ENCODE peak calls at places on chromosomes 6 and 20, in four cellular contexts. V is hepatocyte, C is MM.1S, M is OCI-LY7. D is an unnamed sample.

GRCh38 chr6:32622545-32623401 is 14.4 kb upstream of the HLA-DQA1 start:
- DNase-seq in V (peak; percentile 68), C (peak; percentile 86), M (peak; percentile 85), D (peak; percentile 87)

GRCh38 chr6:3697609-3698008 is 53.9 kb downstream of the PXDC1 start:
- DNase-seq in V (peak; percentile 26), C (no peak), M (no peak), D (no peak)

GRCh38 chr6:163529605-163530004 is 115.1 kb downstream of the QKI start:
- DNase-seq in V (peak; percentile 8), C (no peak), M (no peak), D (no peak)

GRCh38 chr6:25801423-25801822 is 30.4 kb downstream of the SLC17A1 start:
- DNase-seq in V (no peak), C (no peak), M (no peak), D (no peak)

GRCh38 chr6:144749263-144749662 is 464.1 kb downstream of the UTRN start:
- DNase-seq in V (no peak), C (no peak), M (no peak), D (no peak)

GRCh38 chr20:50567860-50568548 is 57.8 kb downstream of the PTPN1 start:
- DNase-seq in V (no peak), C (no peak), M (no peak), D (no peak)

GRCh38 chr6:144055121-144055931 is 40.0 kb downstream of the SF3B5 start:
- DNase-seq in V (no peak), C (peak; percentile 42), M (no peak), D (no peak)

GRCh38 chr6:36136551-36136950 is 6.2 kb downstream of the MAPK13 start:
- DNase-seq in V (no peak), C (no peak), M (no peak), D (no peak)

GRCh38 chr6:126600258-126600916 is 260.5 kb downstream of the CENPW start:
- DNase-seq in V (no peak), C (no peak), M (no peak), D (no peak)

GRCh38 chr6:107815846-107816245 is 8.3 kb downstream of the SCML4 start:
- DNase-seq in V (no peak), C (no peak), M (no peak), D (no peak)

GRCh38 chr6:26273673-26274595 is 91.1 kb upstream of the BTN3A2 start:
- DNase-seq in V (no peak), C (peak; percentile 78), M (peak; percentile 86), D (no peak)

GRCh38 chr20:13416531-13416930 is 195.5 kb downstream of the ISM1 start:
- DNase-seq in V (no peak), C (no peak), M (no peak), D (no peak)

GRCh38 chr20:62050166-62051120 is 15.2 kb downstream of the TAF4 start:
- DNase-seq in V (no peak), C (no peak), M (no peak), D (no peak)

GRCh38 chr6:3542032-3542640 is 85.3 kb upstream of the SLC22A23 start:
- DNase-seq in V (no peak), C (no peak), M (no peak), D (no peak)

GRCh38 chr20:52457826-52458225 is 266.2 kb upstream of the ZFP64 start:
- DNase-seq in V (peak; percentile 32), C (no peak), M (no peak), D (no peak)

GRCh38 chr20:59402697-59403096 is 102.3 kb downstream of the EDN3 start:
- DNase-seq in V (peak; percentile 54), C (no peak), M (no peak), D (no peak)

GRCh38 chr20:41483553-41483930 is 116.9 kb upstream of the EMILIN3 start:
- DNase-seq in V (no peak), C (no peak), M (no peak), D (no peak)

GRCh38 chr6:153503810-153504209 is 372.7 kb upstream of the RGS17 start:
- DNase-seq in V (no peak), C (no peak), M (peak; percentile 12), D (peak; percentile 51)

GRCh38 chr6:111291860-111292259 is 191.2 kb downstream of the REV3L start:
- DNase-seq in V (no peak), C (no peak), M (no peak), D (no peak)

GRCh38 chr6:157172830-157173536 is 150.3 kb downstream of the TMEM242 start:
- DNase-seq in V (no peak), C (no peak), M (no peak), D (no peak)

GRCh38 chr20:57568088-57568896 is 7.4 kb downstream of the PCK1 start:
- DNase-seq in V (no peak), C (no peak), M (no peak), D (no peak)

GRCh38 chr6:81770395-81770794 is 17.9 kb upstream of the TENT5A start:
- DNase-seq in V (no peak), C (no peak), M (no peak), D (no peak)

GRCh38 chr20:23662276-23662870 is 24.6 kb upstream of the CST3 start:
- DNase-seq in V (no peak), C (no peak), M (no peak), D (no peak)

GRCh38 chr6:157576621-157577390 is 195.8 kb downstream of the ZDHHC14 start:
- DNase-seq in V (no peak), C (no peak), M (no peak), D (no peak)

GRCh38 chr6:92687278-92687677 is 732.1 kb downstream of the EPHA7 start:
- DNase-seq in V (no peak), C (peak; percentile 12), M (peak; percentile 49), D (no peak)

GRCh38 chr6:7048859-7049258 is 58.9 kb upstream of the RREB1 start:
- DNase-seq in V (no peak), C (no peak), M (no peak), D (no peak)

GRCh38 chr20:51431321-51431720 is 111.2 kb downstream of the NFATC2 start:
- DNase-seq in V (no peak), C (no peak), M (no peak), D (no peak)

GRCh38 chr6:17497701-17498100 is 102.4 kb upstream of the FAM8A1 start:
- DNase-seq in V (no peak), C (no peak), M (no peak), D (no peak)

GRCh38 chr20:59151820-59152219 is 11.8 kb upstream of the ZNF831 start:
- DNase-seq in V (no peak), C (no peak), M (no peak), D (no peak)

GRCh38 chr6:87277123-87277522 is 45.3 kb upstream of the SMIM8 start:
- DNase-seq in V (no peak), C (no peak), M (peak; percentile 37), D (no peak)

DNA sequence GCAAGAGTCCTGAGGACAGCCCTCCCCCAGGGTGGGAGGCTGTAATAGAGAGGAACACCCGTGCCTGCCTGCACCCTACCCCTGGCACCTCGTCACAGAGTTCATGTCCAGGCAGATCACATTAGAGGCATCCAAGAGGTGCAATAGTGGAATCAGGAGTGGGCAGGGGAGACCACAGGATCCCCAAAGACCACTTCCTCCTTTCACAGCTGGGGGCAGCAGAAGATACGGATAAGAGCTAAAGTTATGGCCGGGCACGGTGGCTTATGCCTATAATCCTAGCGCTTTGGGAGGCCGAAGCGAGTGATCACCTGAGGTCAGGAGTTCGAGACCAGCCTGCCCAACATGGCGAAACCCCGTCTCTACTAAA is 1.5 kb upstream of the CAPN11 start:
- DNase-seq in V (no peak), C (no peak), M (no peak), D (no peak)
- TF ChIP-seq CTCF in V (no peak), C (no peak), M (no peak), D (no peak)

DNA sequence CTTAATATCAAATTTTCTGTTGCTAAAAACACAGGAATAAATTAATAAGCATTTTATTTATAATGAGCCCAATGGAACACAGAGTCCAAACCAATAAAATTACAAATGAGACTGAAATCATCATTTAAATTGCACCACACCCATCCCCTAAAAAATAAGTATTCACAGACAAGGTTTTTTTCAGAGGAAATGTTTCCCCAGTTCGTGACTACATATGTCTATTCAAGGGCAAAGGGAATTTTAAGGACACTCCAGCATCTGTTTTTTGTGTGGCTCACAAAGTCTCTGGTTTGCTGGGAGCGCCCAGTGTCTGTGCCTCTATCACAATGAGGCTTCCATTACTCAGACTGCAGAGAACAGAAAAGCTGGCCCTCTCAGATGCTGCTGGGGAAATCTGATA is 16.1 kb downstream of the TBX18 start:
- DNase-seq in V (no peak), C (no peak), M (no peak), D (no peak)
- H3K79me2 ChIP-seq in V (no peaks in the 10 kb centered on the region), C (no peaks in the 10 kb centered on the region), M (no peaks in the 10 kb centered on the region), D (no peaks in the 10 kb centered on the region)

GRCh38 chr6:158660331-158660730 is 10.5 kb downstream of the SYTL3 start:
- DNase-seq in V (peak; percentile 71), C (peak; percentile 49), M (peak; percentile 67), D (peak; percentile 34)
- TF ChIP-seq CTCF in V (peak; percentile 60), C (peak; percentile 53), M (peak; percentile 83), D (peak; percentile 57)

DNA sequence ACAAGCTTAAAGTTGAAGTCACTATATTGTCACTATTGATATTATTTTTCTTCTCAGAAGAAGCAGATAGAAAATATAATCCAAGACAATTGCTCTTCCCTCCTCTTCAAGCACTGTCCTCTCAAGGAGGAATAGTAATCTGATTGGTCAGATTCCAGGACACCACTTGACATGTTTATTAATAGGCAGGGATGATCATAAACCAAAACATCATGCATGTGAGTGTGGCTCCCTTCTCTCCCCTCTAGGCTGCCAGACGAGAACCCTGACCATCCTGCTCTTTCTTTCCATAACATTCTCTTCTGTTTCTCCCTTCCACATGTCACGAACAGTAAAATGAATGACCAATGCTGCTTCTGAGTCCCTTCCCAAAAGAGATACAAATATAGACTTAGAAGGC is 7.5 kb downstream of the ATG5 start:
- DNase-seq in V (no peak), C (no peak), M (no peak), D (no peak)
- H3K79me2 ChIP-seq in V (peaks cover 75% of the 10 kb centered on the region), C (peaks cover 95% of the 10 kb centered on the region), M (peaks cover 63% of the 10 kb centered on the region), D (peaks cover 73% of the 10 kb centered on the region)

GRCh38 chr20:10511166-10511506 is 76.0 kb downstream of the SLX4IP start:
- DNase-seq in V (peak; percentile 18), C (no peak), M (no peak), D (no peak)
- TF ChIP-seq CTCF in V (no peak), C (no peak), M (no peak), D (no peak)

GRCh38 chr6:34888441-34888820 is 589 bp upstream of the TAF11 start:
- DNase-seq in V (no peak), C (peak; percentile 15), M (peak; percentile 5), D (no peak)
- H3K79me2 ChIP-seq in V (peaks cover 82% of the 10 kb centered on the region), C (peaks cover 58% of the 10 kb centered on the region), M (peaks cover 31% of the 10 kb centered on the region), D (peaks cover 83% of the 10 kb centered on the region)

GRCh38 chr6:148450866-148451265 is 108.2 kb downstream of the SASH1 start:
- DNase-seq in V (no peak), C (no peak), M (no peak), D (no peak)

GRCh38 chr6:148447521-148448230 is 105.0 kb downstream of the SASH1 start:
- DNase-seq in V (no peak), C (no peak), M (no peak), D (no peak)

GRCh38 chr6:148446681-148447080 is 104.0 kb downstream of the SASH1 start:
- DNase-seq in V (no peak), C (no peak), M (no peak), D (no peak)

GRCh38 chr6:148445620-148446019 is 103.0 kb downstream of the SASH1 start:
- DNase-seq in V (no peak), C (no peak), M (no peak), D (no peak)

GRCh38 chr6:148448371-148449010 is 105.9 kb downstream of the SASH1 start:
- DNase-seq in V (no peak), C (no peak), M (no peak), D (no peak)
- TF ChIP-seq CTCF in V (no peak), C (no peak), M (no peak), D (no peak)